ENCODE peak calls at places on chromosomes 5 and 9, in nine cellular contexts. P is tibial artery, O is cardiac muscle cell, J is epithelial cell of esophagus, F is fibroblast of the aortic adventitia, B is IMR-90, K is gastrocnemius medialis, A is lower leg skin, U is fibroblast of pulmonary artery. Z is an unnamed sample.

GRCh38 chr5:5182508-5183191 is 42.5 kb downstream of the ADAMTS16 start:
- DNase-seq in O (no peak), P (no peak), U (no peak), B (no peak), A (no peak), J (no peak), F (no peak), K (no peak), Z (no peak)

GRCh38 chr5:147169399-147169798 is 65.4 kb upstream of the STK32A start:
- DNase-seq in K (no peak), U (peak), A (no peak), O (no peak), F (peak), J (peak), P (no peak), B (peak), Z (peak)

GRCh38 chr5:102596113-102596512 is 97.3 kb upstream of the SLCO6A1 start:
- DNase-seq in F (no peak), P (no peak), J (no peak), K (no peak), B (no peak), A (no peak), U (no peak), O (no peak), Z (no peak)

GRCh38 chr5:104739503-104739902 is 1176.9 kb upstream of the NUDT12 start:
- DNase-seq in J (no peak), F (no peak), A (no peak), K (no peak), U (no peak), B (no peak), P (no peak), O (no peak), Z (no peak)

GRCh38 chr9:132748450-132748849 is 78.2 kb downstream of the GTF3C4 start:
- DNase-seq in P (no peak), O (no peak), A (peak), F (no peak), B (peak), K (no peak), U (no peak), J (no peak), Z (no peak)

GRCh38 chr5:9058666-9059065 is 487.2 kb downstream of the SEMA5A start:
- DNase-seq in B (peak), K (no peak), F (no peak), J (peak), P (no peak), O (no peak), A (no peak), U (no peak), Z (peak)

GRCh38 chr9:32404856-32405255 is 20.4 kb downstream of the ACO1 start:
- DNase-seq in A (no peak), K (no peak), O (no peak), J (no peak), P (no peak), B (no peak), U (no peak), F (no peak), Z (no peak)

GRCh38 chr9:6575324-6575758 is 70.2 kb downstream of the GLDC start:
- DNase-seq in B (no peak), F (no peak), J (peak), A (no peak), K (no peak), O (no peak), U (no peak), P (no peak), Z (no peak)

GRCh38 chr5:176447538-176447981 is 625 bp upstream of the FAF2 start:
- DNase-seq in A (no peak), O (no peak), P (no peak), K (peak), U (no peak), B (no peak), F (no peak), J (no peak), Z (no peak)

GRCh38 chr9:137639303-137640051 is 20.7 kb downstream of the EHMT1 start:
- DNase-seq in U (no peak), F (peak), A (no peak), O (no peak), K (no peak), J (no peak), B (no peak), P (peak), Z (no peak)

GRCh38 chr5:33854733-33855151 is 37.0 kb downstream of the ADAMTS12 start:
- DNase-seq in A (no peak), B (peak), U (peak), F (peak), P (no peak), O (peak), K (no peak), J (no peak), Z (peak)

GRCh38 chr5:65015767-65016166 is 247.0 kb downstream of the CWC27 start:
- DNase-seq in U (no peak), J (no peak), K (no peak), P (no peak), F (no peak), A (no peak), O (no peak), B (no peak), Z (no peak)

GRCh38 chr9:68502279-68502678 is 38.4 kb downstream of the TMEM252 start:
- DNase-seq in F (no peak), A (no peak), B (no peak), K (no peak), P (no peak), O (no peak), J (no peak), U (no peak), Z (no peak)

GRCh38 chr9:131334568-131335105 is 45.1 kb downstream of the PLPP7 start:
- DNase-seq in U (no peak), P (peak), F (peak), K (peak), B (peak), J (no peak), A (no peak), O (peak), Z (no peak)

GRCh38 chr5:59562756-59563389 is 330.7 kb downstream of the PDE4D start:
- DNase-seq in O (peak), A (no peak), F (no peak), B (peak), K (peak), P (no peak), U (peak), J (peak), Z (peak)

GRCh38 chr9:93390953-93391515 is 60.5 kb upstream of the FAM120A start:
- DNase-seq in O (no peak), J (peak), B (no peak), F (no peak), P (no peak), K (no peak), U (no peak), A (no peak), Z (no peak)

GRCh38 chr9:128160603-128160987 is 530 bp downstream of the BBLN start:
- DNase-seq in J (peak), K (no peak), P (no peak), U (no peak), O (no peak), B (peak), A (no peak), F (peak), Z (no peak)

GRCh38 chr9:12681620-12682019 is 11.6 kb upstream of the TYRP1 start:
- DNase-seq in U (no peak), A (no peak), O (no peak), F (no peak), B (peak), K (no peak), P (no peak), J (peak), Z (peak)

GRCh38 chr5:146731909-146732659 is 146.5 kb downstream of the PPP2R2B start:
- DNase-seq in U (peak), A (no peak), B (peak), P (no peak), K (no peak), O (no peak), J (peak), F (peak), Z (peak)

GRCh38 chr9:70093944-70094343 is 50.3 kb downstream of the MAMDC2 start:
- DNase-seq in A (no peak), K (no peak), B (no peak), U (no peak), J (no peak), P (no peak), F (no peak), O (no peak), Z (peak)

DNA sequence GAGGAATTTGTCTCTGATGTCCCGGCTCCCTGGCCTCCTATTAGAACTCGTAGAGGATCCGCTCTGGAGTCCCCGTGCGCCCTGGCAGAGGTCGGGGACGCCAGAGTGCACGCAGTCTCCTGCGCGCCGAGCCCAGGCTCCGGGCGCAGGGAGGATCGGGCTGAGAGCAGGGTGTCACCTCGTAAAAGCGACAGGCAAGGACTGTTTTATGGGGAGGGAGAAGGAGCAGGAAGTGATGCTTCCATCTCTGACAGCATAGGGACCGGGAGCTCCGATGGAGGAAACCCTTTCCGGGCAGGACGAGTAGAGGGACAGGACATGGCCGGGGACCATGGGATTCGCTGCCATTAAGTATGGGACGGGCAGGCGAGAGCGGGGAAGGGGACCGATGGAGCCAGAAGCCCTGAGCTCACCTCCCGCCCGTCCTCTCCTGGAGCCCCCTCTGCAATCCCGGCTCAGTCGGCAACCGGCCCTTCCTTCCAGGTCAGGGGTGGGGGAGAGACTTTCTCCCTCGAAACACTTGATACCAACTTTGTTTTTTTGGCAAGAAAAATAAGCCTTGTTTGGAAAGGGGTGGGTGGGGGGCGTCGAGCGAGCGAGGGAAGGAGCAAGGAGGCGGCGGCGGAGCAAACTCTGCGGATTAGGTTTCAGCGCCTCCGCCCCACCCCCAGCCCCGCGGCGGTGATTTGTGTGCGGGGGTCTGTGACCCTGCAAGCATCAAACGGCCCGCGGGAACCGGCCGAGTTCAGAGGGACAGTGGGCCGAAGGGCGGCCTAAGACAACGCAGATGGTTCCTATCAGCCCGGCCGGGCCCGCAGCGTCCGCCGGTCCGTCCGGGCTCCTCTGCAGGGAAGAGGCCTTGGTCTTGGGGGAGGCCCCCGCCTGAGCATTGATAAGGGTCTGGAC is 12.6 kb downstream of the LMX1B start:
- DNase-seq in P (no peak), B (no peak), J (no peak), F (no peak), K (no peak), A (no peak), O (no peak), U (no peak), Z (no peak)
- H3K4me3 ChIP-seq in P (peak), B (no peak), J (no peak), F (no peak), K (peak), A (no peak), O (peak), U (no peak), Z (no peak)

DNA sequence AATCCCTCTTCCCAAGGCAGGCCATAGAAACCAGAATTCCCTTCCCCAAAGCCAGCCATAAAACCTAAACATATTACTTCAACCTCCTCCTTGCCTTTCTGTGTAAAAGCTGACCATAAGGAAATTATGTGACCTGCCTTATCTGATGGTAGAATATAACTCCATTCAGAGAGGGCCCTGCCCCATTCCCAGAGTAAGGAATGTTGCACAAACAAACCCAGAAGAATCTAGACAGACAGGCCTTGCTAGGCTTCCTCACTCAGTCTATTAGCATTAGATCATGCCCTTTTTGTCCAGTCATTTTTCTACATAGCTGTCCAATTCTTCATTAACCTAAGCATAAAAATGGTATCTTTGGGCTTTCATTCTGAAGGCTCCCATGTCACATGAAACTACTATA is 17.8 kb upstream of the IFNB1 start:
- DNase-seq in F (peak), K (no peak), O (no peak), J (peak), B (no peak), U (no peak), A (no peak), P (no peak), Z (no peak)
- TF ChIP-seq CTCF in F (no peak), K (no peak), O (no peak), J (no peak), B (no peak), U (no peak), A (no peak), P (no peak), Z (no peak)

DNA sequence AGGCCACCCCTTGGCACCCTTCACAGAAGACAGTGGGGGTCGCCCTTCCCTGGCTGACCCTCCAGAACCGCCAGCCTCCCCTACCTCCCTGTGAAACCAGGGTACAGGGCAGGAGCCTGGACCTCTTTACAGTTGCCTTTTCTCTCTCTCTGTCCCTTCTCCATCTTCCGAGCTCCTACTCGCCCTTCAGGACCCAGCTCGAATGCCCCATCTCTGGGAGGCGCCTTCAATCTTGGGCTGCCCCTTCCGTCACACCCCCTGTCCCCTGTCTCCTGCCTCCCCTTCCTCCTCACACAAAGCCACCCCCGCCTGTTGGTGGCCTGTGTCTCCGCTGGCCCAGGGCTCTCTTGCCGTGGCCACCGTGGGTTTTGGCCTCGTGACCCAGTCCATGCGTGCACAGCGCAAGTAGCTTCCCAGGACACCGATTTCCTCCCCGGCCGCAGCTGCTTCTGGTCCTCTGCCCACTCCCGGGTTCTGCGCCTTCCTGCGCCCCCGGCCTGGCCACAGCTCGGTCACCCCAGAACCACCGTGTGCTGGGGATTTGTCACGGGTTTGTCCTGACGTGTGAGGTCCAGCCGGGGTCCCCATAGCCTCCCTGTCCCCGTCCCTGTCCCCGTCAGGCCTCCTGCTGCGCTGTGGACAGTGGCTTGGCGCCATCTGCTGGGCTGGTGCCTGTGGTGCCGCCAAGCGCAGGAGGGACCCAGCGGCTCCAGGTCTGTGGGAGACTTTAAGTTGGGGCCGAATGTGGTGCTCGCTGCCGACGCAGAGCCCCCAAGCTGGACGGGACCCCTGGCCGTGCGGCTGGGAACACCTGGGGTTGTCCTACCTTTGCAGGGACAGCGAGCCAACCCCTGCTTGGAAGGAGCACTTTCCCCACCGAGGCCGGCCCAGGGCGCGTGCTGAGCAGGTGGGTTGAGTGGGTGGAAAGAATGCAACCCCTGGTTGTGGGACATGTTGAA is 4.0 kb upstream of the TMEM250 start:
- DNase-seq in J (peak), A (peak), B (peak), P (peak), F (peak), U (peak), O (peak), K (peak), Z (peak)
- H3K4me3 ChIP-seq in J (no peak), A (no peak), B (no peak), P (no peak), F (peak), U (no peak), O (no peak), K (peak), Z (no peak)

GRCh38 chr9:113988385-113988784 is 89.7 kb downstream of the AMBP start:
- DNase-seq in J (no peak), K (no peak), P (no peak), F (no peak), B (no peak), O (no peak), A (no peak), U (no peak), Z (no peak)
- TF ChIP-seq CTCF in J (no peak), K (no peak), P (no peak), F (no peak), B (no peak), O (no peak), A (no peak), U (no peak), Z (no peak)

DNA sequence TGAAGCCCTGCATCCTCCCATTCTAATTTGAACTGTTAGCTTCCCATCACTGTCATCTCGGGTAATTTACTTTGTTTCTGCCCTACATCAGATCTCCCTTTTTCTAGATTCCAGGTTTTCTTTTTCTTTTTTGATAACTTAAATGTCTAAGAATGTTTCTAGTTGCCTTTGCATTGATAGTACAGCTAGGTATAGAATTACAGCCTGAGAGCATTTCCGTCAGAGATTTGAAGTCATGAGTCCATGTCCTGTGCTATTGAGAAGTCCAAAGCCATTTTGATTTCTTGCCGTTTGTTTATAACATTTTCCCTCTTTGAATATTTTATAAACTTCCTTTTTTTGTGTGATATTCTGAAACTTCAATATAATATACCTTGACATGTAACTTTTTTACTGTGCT is 5.3 kb downstream of the TENT2 start:
- DNase-seq in F (no peak), O (no peak), U (no peak), B (no peak), P (no peak), K (no peak), A (no peak), J (no peak), Z (no peak)
- H3K4me3 ChIP-seq in F (no peak), O (no peak), U (no peak), B (no peak), P (no peak), K (no peak), A (no peak), J (no peak), Z (no peak)

GRCh38 chr5:151427258-151427657 is 20.1 kb upstream of the SLC36A1 start:
- DNase-seq in P (no peak), K (no peak), B (no peak), J (no peak), U (no peak), O (no peak), F (no peak), A (no peak), Z (no peak)
- TF ChIP-seq CTCF in P (no peak), K (peak), B (no peak), J (no peak), U (no peak), O (no peak), F (no peak), A (no peak), Z (no peak)

DNA sequence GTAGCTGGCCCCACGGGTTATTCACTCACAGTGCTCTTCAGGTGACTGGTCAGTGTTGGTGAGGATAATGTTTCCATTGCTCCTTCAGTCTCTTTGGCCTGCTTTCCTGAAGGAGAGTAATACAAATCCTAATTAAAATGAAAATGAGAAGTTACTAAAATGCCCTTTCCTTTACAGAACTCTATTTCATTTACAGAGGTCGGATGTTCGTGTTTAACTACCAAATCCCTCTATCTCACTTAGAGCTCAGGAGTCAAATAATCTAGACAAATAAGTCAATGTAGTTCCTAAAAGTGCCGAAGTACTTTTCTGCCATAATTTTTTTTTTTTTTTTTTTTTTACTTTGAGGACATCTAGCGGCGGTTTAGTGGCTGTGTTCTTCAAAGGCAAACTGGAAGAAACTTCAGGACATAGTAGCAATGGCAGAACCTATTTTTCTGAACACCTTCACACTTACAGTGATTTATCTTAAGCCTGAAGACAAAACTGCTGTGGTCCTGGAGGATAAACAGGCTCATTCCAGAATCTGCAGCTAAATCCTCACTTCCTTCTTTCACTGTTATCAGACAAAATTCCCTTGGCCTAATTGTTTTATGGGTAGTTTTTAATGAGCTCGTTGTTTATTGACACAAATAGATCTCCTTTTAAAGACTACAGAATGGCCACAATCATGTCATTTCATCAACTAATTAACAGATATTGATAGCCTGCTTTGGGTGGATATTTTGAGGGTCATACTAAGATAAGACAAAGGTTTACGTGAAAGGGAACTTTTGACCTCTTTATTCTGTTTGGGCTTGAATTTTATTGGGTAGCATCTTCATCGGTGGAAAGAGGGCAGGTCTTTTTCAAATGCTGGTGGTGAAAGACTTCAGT is 207.6 kb upstream of the DMRTA1 start:
- DNase-seq in O (peak), J (peak), F (peak), P (no peak), U (peak), A (no peak), K (no peak), B (peak), Z (peak)
- H3K4me3 ChIP-seq in O (no peak), J (no peak), F (no peak), P (no peak), U (no peak), A (no peak), K (no peak), B (no peak), Z (peak)